ENCODE peak calls at places on chromosomes 11 and 22, in eight cellular contexts. Y, S, J, R, I, X, P and H are unnamed samples.

GRCh38 chr11:132496341-132496740 is 1036.0 kb downstream of the OPCML start:
- DNase-seq in Y (peak; percentile 32), P (no peak), X (no peak), S (no peak), R (no peak), J (no peak), I (no peak), H (no peak)

GRCh38 chr11:87477321-87477720 is 439.6 kb downstream of the TMEM135 start:
- DNase-seq in R (no peak), I (no peak), Y (no peak), P (no peak), J (no peak), S (no peak), X (no peak), H (no peak)

GRCh38 chr22:44765571-44766285 is 13.4 kb downstream of the ARHGAP8 start:
- DNase-seq in P (no peak), J (no peak), X (no peak), I (no peak), S (no peak), Y (no peak), R (no peak), H (no peak)

GRCh38 chr22:21634081-21634480 is 1.5 kb downstream of the CCDC116 start:
- DNase-seq in P (no peak), I (no peak), Y (no peak), R (no peak), S (no peak), J (no peak), X (no peak), H (no peak)

GRCh38 chr22:19886605-19887250 is 32.1 kb upstream of the GNB1L start:
- DNase-seq in I (no peak), P (peak; percentile 8), S (no peak), J (no peak), R (peak; percentile 87), X (no peak), Y (no peak), H (no peak)

GRCh38 chr11:74639533-74639932 is 47.2 kb downstream of the POLD3 start:
- DNase-seq in X (no peak), I (no peak), J (no peak), P (no peak), Y (no peak), S (no peak), R (no peak), H (no peak)

GRCh38 chr11:119323532-119324033 is 6.7 kb upstream of the MCAM start:
- DNase-seq in Y (peak; percentile 74), X (no peak), S (no peak), R (peak; percentile 83), J (peak; percentile 85), I (peak; percentile 44), P (peak; percentile 44), H (no peak)

GRCh38 chr22:46588279-46589140 is 31.7 kb upstream of the GRAMD4 start:
- DNase-seq in P (no peak), R (no peak), J (no peak), Y (no peak), I (no peak), S (no peak), X (peak; percentile 72), H (no peak)

GRCh38 chr22:33167998-33168397 is 109.8 kb upstream of the SYN3 start:
- DNase-seq in S (no peak), I (no peak), P (no peak), R (no peak), J (no peak), Y (no peak), X (no peak), H (no peak)

GRCh38 chr11:26842458-26842841 is 120.6 kb upstream of the SLC5A12 start:
- DNase-seq in P (no peak), X (no peak), J (no peak), Y (no peak), R (peak; percentile 54), I (no peak), S (no peak), H (no peak)
- H3K4me3 ChIP-seq in P (no peak overlapping the region), X (no peak overlapping the region), J (no peak overlapping the region), Y (no peak overlapping the region), R (no peak overlapping the region), I (no peak overlapping the region), S (peak overlapping the region; percentile 13), H (no peak overlapping the region)

GRCh38 chr11:124762624-124763155 is 600 bp upstream of the ESAM start:
- DNase-seq in J (no peak), I (no peak), R (no peak), Y (no peak), X (peak; percentile 77), P (no peak), S (no peak), H (no peak)
- TF ChIP-seq CTCF in J (no peak), I (no peak), R (no peak), Y (no peak), X (no peak), P (no peak), S (no peak), H (peak; percentile 19)

GRCh38 chr22:36912694-36913430 is 566 bp upstream of the CSF2RB start:
- DNase-seq in Y (no peak), X (no peak), I (no peak), S (no peak), R (no peak), J (no peak), P (no peak), H (no peak)
- H3K4me3 ChIP-seq in Y (no peak overlapping the region), X (no peak overlapping the region), I (no peak overlapping the region), S (no peak overlapping the region), R (no peak overlapping the region), J (peak overlapping the region; percentile 38), P (no peak overlapping the region), H (no peak overlapping the region)

DNA sequence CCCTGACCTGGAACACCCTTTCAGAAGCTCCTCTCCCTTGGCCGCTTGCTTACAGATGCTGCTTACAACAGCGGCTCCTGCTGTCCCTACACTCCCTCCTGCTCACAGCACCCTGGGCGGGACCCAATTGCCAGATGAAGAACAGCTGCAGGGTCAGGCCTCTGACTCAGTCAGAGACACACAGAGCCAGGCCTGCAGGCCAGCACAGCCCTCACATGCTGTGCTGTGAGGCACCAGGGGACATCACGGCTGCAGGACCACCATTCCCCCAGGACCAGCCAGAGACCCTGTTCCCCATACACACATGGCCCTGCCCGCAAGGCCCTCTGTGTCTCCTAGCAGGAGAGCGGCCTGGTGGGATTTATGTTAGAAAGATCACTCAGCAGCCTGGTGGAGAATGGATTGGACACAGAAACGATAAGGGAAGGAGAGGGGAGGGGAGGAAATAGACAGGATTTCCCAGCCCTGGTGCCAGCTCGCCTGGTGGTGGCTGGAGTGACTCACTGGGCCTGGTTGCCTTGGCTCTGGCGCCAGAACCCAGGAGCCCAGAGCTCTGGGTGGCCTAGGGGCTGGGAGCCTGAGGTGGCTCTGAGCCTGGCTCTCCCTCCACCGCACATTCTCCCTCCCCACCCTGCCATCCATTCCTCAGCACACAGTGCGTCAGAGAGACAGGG is 6.7 kb downstream of the CAPN5 start:
- DNase-seq in S (peak; percentile 81), I (peak; percentile 38), R (peak; percentile 98), P (peak; percentile 58), J (peak; percentile 94), X (peak; percentile 74), Y (peak; percentile 88), H (no peak)
- TF ChIP-seq CTCF in S (peak; percentile 45), I (peak; percentile 44), R (peak; percentile 78), P (peak; percentile 60), J (peak; percentile 49), X (peak; percentile 43), Y (peak; percentile 86), H (no peak)

GRCh38 chr22:48838376-48838775 is 989.3 kb downstream of the BRD1 start:
- DNase-seq in X (peak; percentile 38), Y (no peak), R (no peak), I (no peak), P (no peak), S (no peak), J (peak; percentile 68), H (no peak)

GRCh38 chr22:48835857-48836672 is 991.6 kb downstream of the BRD1 start:
- DNase-seq in X (peak; percentile 57), J (peak; percentile 69), Y (no peak), S (no peak), P (no peak), R (no peak), I (no peak), H (no peak)

GRCh38 chr22:48836673-48837340 is 990.9 kb downstream of the BRD1 start:
- DNase-seq in P (no peak), J (no peak), I (no peak), Y (no peak), S (no peak), X (peak; percentile 28), R (no peak), H (no peak)

GRCh38 chr22:48838846-48839730 is 988.6 kb downstream of the BRD1 start:
- DNase-seq in J (no peak), S (no peak), Y (no peak), I (no peak), P (no peak), R (no peak), X (peak; percentile 56), H (no peak)

GRCh38 chr22:48837341-48837935 is 990.2 kb downstream of the BRD1 start:
- DNase-seq in Y (no peak), X (peak; percentile 34), P (no peak), I (no peak), R (no peak), J (peak; percentile 55), S (no peak), H (no peak)
- H3K4me3 ChIP-seq in Y (no peak overlapping the region), X (no peak overlapping the region), P (no peak overlapping the region), I (no peak overlapping the region), R (no peak overlapping the region), J (no peak overlapping the region), S (no peak overlapping the region), H (no peak overlapping the region)

GRCh38 chr11:90639687-90640086 is 416.8 kb upstream of the CHORDC1 start:
- DNase-seq in J (no peak), S (no peak), X (no peak), I (no peak), Y (peak; percentile 17), P (peak; percentile 16), R (no peak), H (no peak)
- TF ChIP-seq CTCF in J (no peak), S (no peak), X (peak; percentile 39), I (no peak), Y (peak; percentile 58), P (peak; percentile 55), R (no peak), H (peak; percentile 59)

DNA sequence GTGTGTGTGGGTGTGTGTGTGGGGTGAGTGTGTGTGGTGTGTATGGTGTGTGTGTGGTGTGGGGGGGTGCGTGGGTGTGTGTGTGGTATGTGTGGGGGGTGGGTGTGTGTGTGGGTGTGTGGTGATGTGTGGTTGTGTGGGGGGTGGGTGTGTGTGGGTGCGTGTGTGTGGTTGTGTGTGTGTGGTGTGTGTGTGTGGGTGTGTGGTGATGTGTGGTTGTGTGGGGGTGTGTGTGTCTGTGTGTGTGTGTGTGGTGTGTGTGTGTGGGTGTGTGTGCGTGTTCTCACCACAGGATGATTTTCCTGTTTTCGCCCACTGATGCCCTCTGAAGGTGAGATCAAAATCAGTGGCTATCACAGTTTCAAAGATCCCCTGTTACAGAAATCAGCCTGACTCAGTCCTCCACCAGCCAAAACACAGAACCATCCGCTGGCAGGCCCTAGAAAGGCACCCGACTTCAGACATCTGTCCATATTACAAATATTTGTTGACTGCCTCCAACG is 24.7 kb downstream of the CPT1A start:
- DNase-seq in I (no peak), S (no peak), X (no peak), R (no peak), J (no peak), P (no peak), Y (no peak), H (no peak)
- H3K4me3 ChIP-seq in I (no peak overlapping the region), S (no peak overlapping the region), X (no peak overlapping the region), R (no peak overlapping the region), J (no peak overlapping the region), P (no peak overlapping the region), Y (no peak overlapping the region), H (no peak overlapping the region)

GRCh38 chr11:128906185-128907065 is 15.3 kb downstream of the KCNJ5 start:
- DNase-seq in J (no peak), S (no peak), Y (no peak), I (no peak), R (no peak), P (no peak), X (no peak), H (no peak)
- TF ChIP-seq CTCF in J (no peak), S (no peak), Y (no peak), I (no peak), R (no peak), P (no peak), X (no peak), H (no peak)